ENCODE peak calls at places on chromosome 14, in eight cellular contexts. T, F, N, D, X, J, O and B are unnamed samples.

GRCh38 chr14:21440857-21441256 is 15.1 kb downstream of the CHD8 start:
- DNase-seq in N (no peak), F (no peak), T (no peak), O (no peak), X (no peak), J (no peak), D (no peak), B (no peak)

GRCh38 chr14:70086685-70087379 is 101.9 kb downstream of the SLC8A3 start:
- DNase-seq in J (peak; percentile 28), D (peak; percentile 47), T (peak; percentile 23), X (no peak), O (no peak), N (no peak), F (peak; percentile 49), B (no peak)

GRCh38 chr14:61034416-61035100 is 53.5 kb downstream of the SLC38A6 start:
- DNase-seq in T (peak; percentile 6), D (no peak), F (peak; percentile 65), J (no peak), O (no peak), N (no peak), X (no peak), B (no peak)

GRCh38 chr14:88233915-88234314 is 89.2 kb downstream of the KCNK10 start:
- DNase-seq in N (no peak), X (no peak), J (peak; percentile 59), T (no peak), O (no peak), D (no peak), F (peak; percentile 41), B (no peak)

GRCh38 chr14:59274991-59275391 is 86.5 kb downstream of the DAAM1 start:
- DNase-seq in N (peak; percentile 67), J (peak; percentile 46), T (no peak), F (peak; percentile 75), O (no peak), D (no peak), X (peak; percentile 53), B (peak; percentile 69)

GRCh38 chr14:57462551-57462950 is 31.1 kb downstream of the CCDC198 start:
- DNase-seq in X (no peak), O (no peak), F (no peak), D (no peak), T (no peak), J (no peak), N (no peak), B (no peak)

GRCh38 chr14:70871863-70872677 is 35.2 kb upstream of the PCNX1 start:
- DNase-seq in T (no peak), J (no peak), D (no peak), O (no peak), N (no peak), F (peak; percentile 77), X (no peak), B (no peak)

GRCh38 chr14:42316746-42317145 is 710.1 kb downstream of the LRFN5 start:
- DNase-seq in F (no peak), D (no peak), O (no peak), X (no peak), N (no peak), T (no peak), J (no peak), B (no peak)

GRCh38 chr14:103679351-103679750 is 35.9 kb downstream of the XRCC3 start:
- DNase-seq in F (peak; percentile 82), J (peak; percentile 66), D (peak; percentile 39), T (peak; percentile 10), N (peak; percentile 79), X (peak; percentile 66), O (peak; percentile 49), B (peak; percentile 91)

GRCh38 chr14:79730911-79731310 is 480.4 kb downstream of the DIO2 start:
- DNase-seq in J (no peak), O (no peak), T (no peak), X (no peak), N (no peak), D (no peak), F (peak; percentile 15), B (no peak)

GRCh38 chr14:78254911-78255431 is 84.8 kb downstream of the NRXN3 start:
- DNase-seq in D (peak; percentile 23), J (no peak), F (peak; percentile 18), T (no peak), N (no peak), X (no peak), O (no peak), B (no peak)

GRCh38 chr14:82354126-82354525 is 820.5 kb upstream of the SEL1L start:
- DNase-seq in O (no peak), T (no peak), F (no peak), N (no peak), X (no peak), D (no peak), J (no peak), B (no peak)

GRCh38 chr14:56794557-56795283 is 15.6 kb downstream of the OTX2 start:
- DNase-seq in F (no peak), D (no peak), N (no peak), X (no peak), T (no peak), J (peak; percentile 78), O (no peak), B (no peak)

GRCh38 chr14:35877276-35877675 is 51.1 kb downstream of the BRMS1L start:
- DNase-seq in X (no peak), J (no peak), T (no peak), N (no peak), F (no peak), D (no peak), O (no peak), B (no peak)

GRCh38 chr14:54312166-54312801 is 84.5 kb upstream of the CDKN3 start:
- DNase-seq in F (no peak), J (no peak), D (peak; percentile 92), N (no peak), O (no peak), X (no peak), T (peak; percentile 85), B (no peak)

DNA sequence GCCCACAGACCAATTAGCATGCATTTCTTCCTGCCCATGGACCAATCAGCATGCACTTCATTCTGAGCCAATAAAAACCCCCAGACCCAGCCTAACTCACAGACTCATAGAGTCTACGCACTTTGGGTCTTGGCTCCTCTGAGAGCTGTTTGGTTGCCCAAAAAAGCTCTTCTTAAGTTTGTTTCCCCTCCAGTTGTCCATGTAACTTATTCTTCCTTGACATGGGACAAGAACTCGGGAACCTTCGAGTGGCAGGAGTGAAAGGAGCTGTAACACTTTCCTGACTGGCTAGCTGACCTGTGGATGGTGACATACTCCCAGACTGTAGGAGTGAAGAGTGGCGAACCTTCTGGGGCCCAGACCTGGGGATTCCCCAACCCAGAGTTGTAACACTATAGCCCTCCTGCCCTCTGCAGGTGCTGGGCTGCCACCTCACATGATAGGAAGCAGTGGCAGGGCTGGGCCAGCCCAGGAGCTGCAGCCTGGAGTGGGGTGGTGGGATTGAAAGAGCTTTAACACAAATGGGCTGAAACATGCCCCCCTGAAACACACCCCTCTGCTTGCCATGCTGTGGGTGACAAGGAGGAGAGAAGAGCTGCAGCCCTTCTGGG is 4.4 kb upstream of the BTBD7 start:
- DNase-seq in X (no peak), O (no peak), D (no peak), F (peak; percentile 26), J (no peak), N (no peak), T (no peak), B (no peak)
- TF ChIP-seq CTCF in X (no peak), O (no peak), D (no peak), F (peak; percentile 13), J (no peak), N (no peak), T (no peak), B (no peak)

GRCh38 chr14:23043749-23044148 is 1.7 kb downstream of the PSMB11 start:
- DNase-seq in O (no peak), D (no peak), N (no peak), T (no peak), X (no peak), F (no peak), J (no peak), B (no peak)

GRCh38 chr14:23040100-23040499 is 1.9 kb upstream of the PSMB11 start:
- DNase-seq in N (no peak), F (no peak), X (no peak), O (no peak), T (no peak), D (no peak), J (no peak), B (no peak)

GRCh38 chr14:23041729-23042128 is 283 bp upstream of the PSMB11 start:
- DNase-seq in T (no peak), X (no peak), F (no peak), D (no peak), O (no peak), N (no peak), J (no peak), B (no peak)

GRCh38 chr14:23044840-23045239 is 2.8 kb downstream of the PSMB11 start:
- DNase-seq in D (no peak), O (no peak), X (no peak), J (no peak), N (no peak), T (no peak), F (no peak), B (no peak)

GRCh38 chr14:23042162-23042965 is at the start of gene PSMB11:
- DNase-seq in O (no peak), D (no peak), X (no peak), N (no peak), F (no peak), T (no peak), J (no peak), B (no peak)
- TF ChIP-seq CTCF in O (no peak), D (no peak), X (no peak), N (no peak), F (no peak), T (no peak), J (no peak), B (no peak)

DNA sequence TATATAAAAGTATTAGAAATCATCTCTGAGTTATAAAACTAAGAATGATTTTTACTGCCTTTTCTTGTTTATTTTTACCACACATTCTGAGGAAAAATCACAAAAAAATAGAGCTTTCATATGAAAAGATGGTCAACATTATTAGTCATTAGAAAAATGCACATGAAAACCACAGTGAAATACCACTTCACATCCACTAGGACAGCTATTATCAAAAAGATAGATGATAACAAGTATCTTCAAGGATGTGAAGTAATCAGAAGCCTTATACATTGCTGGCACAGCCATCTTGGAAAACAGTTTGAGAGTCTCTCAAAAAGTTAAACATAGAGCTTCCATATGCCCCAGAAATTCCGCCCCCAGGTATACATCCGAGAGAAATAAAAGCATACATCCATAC is 523.8 kb downstream of the FUT8 start:
- DNase-seq in F (no peak), J (no peak), X (no peak), O (no peak), N (no peak), T (no peak), D (no peak), B (no peak)
- TF ChIP-seq CTCF in F (no peak), J (no peak), X (no peak), O (no peak), N (no peak), T (no peak), D (no peak), B (no peak)

DNA sequence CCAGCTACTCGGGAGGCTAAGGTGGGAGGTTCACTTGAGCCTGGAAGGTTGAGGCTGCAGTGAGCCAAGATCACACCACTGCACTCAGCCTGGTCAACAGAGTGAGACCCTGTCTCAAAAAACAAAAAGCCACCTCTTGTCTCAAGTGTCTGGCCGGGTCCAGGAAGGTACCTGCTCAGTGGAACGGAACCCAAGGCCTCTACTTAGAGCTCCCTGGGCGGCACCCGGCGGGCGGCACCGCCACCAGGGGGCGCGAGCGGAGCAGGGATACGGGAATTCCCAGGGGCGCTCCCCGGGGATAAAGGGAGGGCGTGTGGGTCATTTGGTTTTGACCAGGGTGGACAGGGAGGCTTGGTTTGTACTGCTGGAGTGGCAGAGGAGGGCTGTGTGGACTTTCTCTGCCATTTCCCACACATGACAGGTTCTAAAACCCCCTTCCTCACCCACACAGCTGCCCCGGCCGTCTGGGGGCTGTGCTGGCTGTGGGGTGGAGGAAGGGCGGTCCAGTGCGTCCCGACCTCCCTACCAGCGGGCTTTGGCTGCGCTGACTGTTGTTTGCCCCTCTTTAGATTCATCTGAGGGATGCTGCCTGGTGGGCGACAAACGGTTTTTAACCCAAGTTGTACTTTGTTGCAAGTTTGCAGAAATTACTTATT is 91.4 kb downstream of the SETD3 start:
- DNase-seq in X (no peak), N (peak; percentile 79), F (peak; percentile 46), J (peak; percentile 77), O (peak; percentile 43), T (peak; percentile 21), D (peak; percentile 24), B (no peak)
- TF ChIP-seq CTCF in X (no peak), N (peak; percentile 74), F (peak; percentile 74), J (peak; percentile 88), O (peak; percentile 34), T (no peak), D (peak; percentile 70), B (peak; percentile 62)